ENCODE peak calls at places on chromosomes 1 and 21, in five cellular contexts. Y, Q, B, O and V are unnamed samples.

GRCh38 chr1:54365020-54365797 is 41.0 kb downstream of the SSBP3 start:
- DNase-seq in O (no peak), B (no peak), Y (no peak), Q (no peak), V (no peak)

GRCh38 chr1:8421721-8422120 is 103.8 kb downstream of the SLC45A1 start:
- DNase-seq in Q (no peak), O (no peak), Y (no peak), B (no peak), V (no peak)

GRCh38 chr1:26373281-26373680 is 731 bp upstream of the ZNF683 start:
- DNase-seq in B (no peak), Q (no peak), O (no peak), Y (no peak), V (no peak)

GRCh38 chr1:89466307-89466925 is 58.2 kb upstream of the LRRC8B start:
- DNase-seq in B (no peak), O (no peak), Y (no peak), Q (no peak), V (no peak)

GRCh38 chr1:228060458-228061190 is 21.9 kb upstream of the ARF1 start:
- DNase-seq in B (no peak), Y (peak), Q (no peak), O (peak), V (no peak)

GRCh38 chr1:225437710-225438437 is 10.0 kb upstream of the LBR start:
- DNase-seq in O (no peak), B (no peak), Q (no peak), Y (no peak), V (no peak)

GRCh38 chr1:205229399-205229861 is 1.7 kb downstream of the TMCC2 start:
- DNase-seq in Y (no peak), Q (peak), B (no peak), O (peak), V (no peak)

GRCh38 chr1:93979718-93980319 is 70.6 kb upstream of the GCLM start:
- DNase-seq in O (no peak), Q (peak), Y (no peak), B (peak), V (no peak)

GRCh38 chr21:26850116-26850643 is 5.0 kb upstream of the ADAMTS1 start:
- DNase-seq in Q (no peak), O (no peak), B (no peak), Y (no peak), V (no peak)

GRCh38 chr1:226690460-226690982 is 48.6 kb downstream of the ITPKB start:
- DNase-seq in B (no peak), Q (no peak), O (no peak), Y (no peak), V (peak)

GRCh38 chr1:241789061-241789460 is 58.9 kb upstream of the EXO1 start:
- DNase-seq in Y (no peak), O (no peak), Q (no peak), B (no peak), V (no peak)

GRCh38 chr21:15586752-15587436 is 142.9 kb upstream of the USP25 start:
- DNase-seq in Y (no peak), Q (no peak), B (no peak), O (no peak), V (no peak)

GRCh38 chr1:21927531-21928237 is 9.4 kb downstream of the HSPG2 start:
- DNase-seq in Q (no peak), O (no peak), Y (peak), B (no peak), V (no peak)

GRCh38 chr21:43718872-43719747 is at the start of gene PDXK:
- DNase-seq in O (peak), Q (no peak), B (no peak), Y (peak), V (no peak)

GRCh38 chr1:176533020-176533419 is 70.0 kb downstream of the PAPPA2 start:
- DNase-seq in B (no peak), Y (no peak), Q (no peak), O (no peak), V (no peak)

GRCh38 chr1:7046891-7047290 is 261.6 kb downstream of the CAMTA1 start:
- DNase-seq in O (no peak), Y (no peak), B (no peak), Q (no peak), V (no peak)

GRCh38 chr21:38774152-38774551 is 31.6 kb upstream of the ETS2 start:
- DNase-seq in B (no peak), Q (peak), O (no peak), Y (no peak), V (no peak)

GRCh38 chr1:226337294-226337870 is 28.4 kb upstream of the LIN9 start:
- DNase-seq in B (no peak), Y (no peak), O (no peak), Q (no peak), V (no peak)

GRCh38 chr1:110421159-110421777 is 13.8 kb upstream of the LAMTOR5 start:
- DNase-seq in O (no peak), B (no peak), Y (no peak), Q (peak), V (no peak)

GRCh38 chr1:1124786-1125642 is 9.1 kb upstream of the C1orf159 start:
- DNase-seq in B (no peak), Q (no peak), Y (peak), O (peak), V (no peak)